ENCODE peak calls at places on chromosomes 1 and 21, in six cellular contexts. One of them, this sample, is unnamed.

GRCh38 chr21:42456457-42456856 is 39.6 kb downstream of the RSPH1 start:
- DNase-seq in upper lobe of left lung: no peak
- DNase-seq in hepatocyte: no peak
- DNase-seq in pancreas: no peak
- DNase-seq in left ventricle myocardium inferior: no peak
- DNase-seq in PC-9: no peak
- DNase-seq in this sample: peak

GRCh38 chr1:10665930-10666850 is 130.3 kb downstream of the CASZ1 start:
- DNase-seq in upper lobe of left lung: peak
- DNase-seq in hepatocyte: no peak
- DNase-seq in pancreas: no peak
- DNase-seq in left ventricle myocardium inferior: peak
- DNase-seq in PC-9: no peak
- DNase-seq in this sample: no peak

GRCh38 chr1:1432566-1432950 is 2.9 kb upstream of the VWA1 start:
- DNase-seq in upper lobe of left lung: no peak
- DNase-seq in hepatocyte: no peak
- DNase-seq in pancreas: peak
- DNase-seq in left ventricle myocardium inferior: no peak
- DNase-seq in PC-9: no peak
- DNase-seq in this sample: no peak

GRCh38 chr1:61377242-61377958 is 295.0 kb downstream of the NFIA start:
- DNase-seq in upper lobe of left lung: no peak
- DNase-seq in hepatocyte: no peak
- DNase-seq in pancreas: no peak
- DNase-seq in left ventricle myocardium inferior: no peak
- DNase-seq in PC-9: no peak
- DNase-seq in this sample: no peak

GRCh38 chr1:239997515-239998311 is 94.0 kb upstream of the FMN2 start:
- DNase-seq in upper lobe of left lung: no peak
- DNase-seq in hepatocyte: peak
- DNase-seq in pancreas: peak
- DNase-seq in left ventricle myocardium inferior: no peak
- DNase-seq in PC-9: no peak
- DNase-seq in this sample: no peak

GRCh38 chr1:112614460-112615065 is 4.4 kb downstream of the ST7L start:
- DNase-seq in upper lobe of left lung: no peak
- DNase-seq in hepatocyte: peak
- DNase-seq in pancreas: no peak
- DNase-seq in left ventricle myocardium inferior: no peak
- DNase-seq in PC-9: no peak
- DNase-seq in this sample: no peak

GRCh38 chr1:21624577-21625389 is 44.4 kb downstream of the RAP1GAP start:
- DNase-seq in upper lobe of left lung: no peak
- DNase-seq in hepatocyte: no peak
- DNase-seq in pancreas: peak
- DNase-seq in left ventricle myocardium inferior: no peak
- DNase-seq in PC-9: no peak
- DNase-seq in this sample: no peak

GRCh38 chr1:241706967-241707366 is 54.9 kb downstream of the WDR64 start:
- DNase-seq in upper lobe of left lung: no peak
- DNase-seq in hepatocyte: no peak
- DNase-seq in pancreas: no peak
- DNase-seq in left ventricle myocardium inferior: no peak
- DNase-seq in PC-9: peak
- DNase-seq in this sample: peak

GRCh38 chr1:66696771-66697170 is 55.5 kb upstream of the DYNLT5 start:
- DNase-seq in upper lobe of left lung: no peak
- DNase-seq in hepatocyte: no peak
- DNase-seq in pancreas: no peak
- DNase-seq in left ventricle myocardium inferior: no peak
- DNase-seq in PC-9: peak
- DNase-seq in this sample: no peak

GRCh38 chr1:56814205-56814604 is 5.0 kb downstream of the FYB2 start:
- DNase-seq in upper lobe of left lung: no peak
- DNase-seq in hepatocyte: no peak
- DNase-seq in pancreas: no peak
- DNase-seq in left ventricle myocardium inferior: no peak
- DNase-seq in PC-9: no peak
- DNase-seq in this sample: no peak

GRCh38 chr1:31798433-31799195 is 17.2 kb downstream of the SPOCD1 start:
- DNase-seq in upper lobe of left lung: no peak
- DNase-seq in hepatocyte: peak
- DNase-seq in pancreas: no peak
- DNase-seq in left ventricle myocardium inferior: no peak
- DNase-seq in PC-9: peak
- DNase-seq in this sample: no peak

GRCh38 chr1:160328171-160328570 is 14.9 kb downstream of the COPA start:
- DNase-seq in upper lobe of left lung: no peak
- DNase-seq in hepatocyte: no peak
- DNase-seq in pancreas: no peak
- DNase-seq in left ventricle myocardium inferior: no peak
- DNase-seq in PC-9: no peak
- DNase-seq in this sample: no peak

GRCh38 chr1:157307491-157307890 is 169.3 kb upstream of the ETV3 start:
- DNase-seq in upper lobe of left lung: no peak
- DNase-seq in hepatocyte: no peak
- DNase-seq in pancreas: no peak
- DNase-seq in left ventricle myocardium inferior: no peak
- DNase-seq in PC-9: no peak
- DNase-seq in this sample: no peak

GRCh38 chr1:23953020-23953419 is 6.6 kb upstream of the PNRC2 start:
- DNase-seq in upper lobe of left lung: no peak
- DNase-seq in hepatocyte: no peak
- DNase-seq in pancreas: no peak
- DNase-seq in left ventricle myocardium inferior: no peak
- DNase-seq in PC-9: no peak
- DNase-seq in this sample: no peak

GRCh38 chr1:160092366-160093068 is 5.9 kb downstream of the IGSF8 start:
- DNase-seq in upper lobe of left lung: no peak
- DNase-seq in hepatocyte: no peak
- DNase-seq in pancreas: no peak
- DNase-seq in left ventricle myocardium inferior: no peak
- DNase-seq in PC-9: no peak
- DNase-seq in this sample: no peak

GRCh38 chr21:45994086-45994661 is 12.6 kb downstream of the COL6A1 start:
- DNase-seq in upper lobe of left lung: peak
- DNase-seq in hepatocyte: no peak
- DNase-seq in pancreas: peak
- DNase-seq in left ventricle myocardium inferior: peak
- DNase-seq in PC-9: no peak
- DNase-seq in this sample: no peak

GRCh38 chr1:68962711-68963110 is 465.8 kb upstream of the DEPDC1 start:
- DNase-seq in upper lobe of left lung: no peak
- DNase-seq in hepatocyte: no peak
- DNase-seq in pancreas: no peak
- DNase-seq in left ventricle myocardium inferior: no peak
- DNase-seq in PC-9: no peak
- DNase-seq in this sample: no peak

GRCh38 chr1:7120863-7121621 is 335.8 kb downstream of the CAMTA1 start:
- DNase-seq in upper lobe of left lung: no peak
- DNase-seq in hepatocyte: no peak
- DNase-seq in pancreas: no peak
- DNase-seq in left ventricle myocardium inferior: no peak
- DNase-seq in PC-9: no peak
- DNase-seq in this sample: no peak

GRCh38 chr1:108561731-108562326 is 1.9 kb downstream of the EEIG2 start:
- DNase-seq in upper lobe of left lung: peak
- DNase-seq in hepatocyte: peak
- DNase-seq in pancreas: peak
- DNase-seq in left ventricle myocardium inferior: peak
- DNase-seq in PC-9: peak
- DNase-seq in this sample: peak

GRCh38 chr21:44999972-45000636 is 60.3 kb downstream of the SLX9 start:
- DNase-seq in upper lobe of left lung: no peak
- DNase-seq in hepatocyte: no peak
- DNase-seq in pancreas: peak
- DNase-seq in left ventricle myocardium inferior: peak
- DNase-seq in PC-9: no peak
- DNase-seq in this sample: no peak

GRCh38 chr1:182643699-182644098 is 39.5 kb upstream of the RGS16 start:
- DNase-seq in upper lobe of left lung: no peak
- DNase-seq in hepatocyte: no peak
- DNase-seq in pancreas: no peak
- DNase-seq in left ventricle myocardium inferior: no peak
- DNase-seq in PC-9: no peak
- DNase-seq in this sample: no peak

GRCh38 chr1:85975770-85976386 is 180.7 kb downstream of the COL24A1 start:
- DNase-seq in upper lobe of left lung: no peak
- DNase-seq in hepatocyte: peak
- DNase-seq in pancreas: no peak
- DNase-seq in left ventricle myocardium inferior: no peak
- DNase-seq in PC-9: peak
- DNase-seq in this sample: no peak

GRCh38 chr1:85976806-85977205 is 179.8 kb downstream of the COL24A1 start:
- DNase-seq in upper lobe of left lung: no peak
- DNase-seq in hepatocyte: no peak
- DNase-seq in pancreas: no peak
- DNase-seq in left ventricle myocardium inferior: no peak
- DNase-seq in PC-9: peak
- DNase-seq in this sample: no peak
- H3K27ac ChIP-seq in upper lobe of left lung: no peak
- H3K27ac ChIP-seq in hepatocyte: no peak
- H3K27ac ChIP-seq in pancreas: no peak
- H3K27ac ChIP-seq in left ventricle myocardium inferior: no peak
- H3K27ac ChIP-seq in PC-9: no peak
- H3K27ac ChIP-seq in this sample: no peak

GRCh38 chr1:175802407-175803123 is 59.2 kb upstream of the TNR start:
- DNase-seq in upper lobe of left lung: no peak
- DNase-seq in hepatocyte: no peak
- DNase-seq in pancreas: no peak
- DNase-seq in left ventricle myocardium inferior: no peak
- DNase-seq in PC-9: no peak
- DNase-seq in this sample: no peak
- TF ChIP-seq CTCF in upper lobe of left lung: no peak
- TF ChIP-seq CTCF in hepatocyte: no peak
- TF ChIP-seq CTCF in pancreas: no peak
- TF ChIP-seq CTCF in left ventricle myocardium inferior: no peak
- TF ChIP-seq CTCF in PC-9: no peak
- TF ChIP-seq CTCF in this sample: no peak

GRCh38 chr1:43867946-43868740 is 65.5 kb upstream of the ARTN start:
- DNase-seq in upper lobe of left lung: no peak
- DNase-seq in hepatocyte: no peak
- DNase-seq in pancreas: no peak
- DNase-seq in left ventricle myocardium inferior: no peak
- DNase-seq in PC-9: peak
- DNase-seq in this sample: no peak

GRCh38 chr1:43866201-43866600 is 67.4 kb upstream of the ARTN start:
- DNase-seq in upper lobe of left lung: no peak
- DNase-seq in hepatocyte: no peak
- DNase-seq in pancreas: no peak
- DNase-seq in left ventricle myocardium inferior: no peak
- DNase-seq in PC-9: no peak
- DNase-seq in this sample: no peak

GRCh38 chr1:43861985-43862735 is 71.4 kb upstream of the ARTN start:
- DNase-seq in upper lobe of left lung: no peak
- DNase-seq in hepatocyte: no peak
- DNase-seq in pancreas: no peak
- DNase-seq in left ventricle myocardium inferior: no peak
- DNase-seq in PC-9: no peak
- DNase-seq in this sample: no peak

GRCh38 chr1:43861337-43861736 is 72.3 kb upstream of the ARTN start:
- DNase-seq in upper lobe of left lung: no peak
- DNase-seq in hepatocyte: no peak
- DNase-seq in pancreas: no peak
- DNase-seq in left ventricle myocardium inferior: no peak
- DNase-seq in PC-9: peak
- DNase-seq in this sample: no peak

GRCh38 chr1:43864111-43865045 is 69.2 kb upstream of the ARTN start:
- DNase-seq in upper lobe of left lung: no peak
- DNase-seq in hepatocyte: no peak
- DNase-seq in pancreas: no peak
- DNase-seq in left ventricle myocardium inferior: no peak
- DNase-seq in PC-9: no peak
- DNase-seq in this sample: no peak
- H3K27ac ChIP-seq in upper lobe of left lung: no peak
- H3K27ac ChIP-seq in hepatocyte: no peak
- H3K27ac ChIP-seq in pancreas: no peak
- H3K27ac ChIP-seq in left ventricle myocardium inferior: no peak
- H3K27ac ChIP-seq in PC-9: no peak
- H3K27ac ChIP-seq in this sample: no peak

DNA sequence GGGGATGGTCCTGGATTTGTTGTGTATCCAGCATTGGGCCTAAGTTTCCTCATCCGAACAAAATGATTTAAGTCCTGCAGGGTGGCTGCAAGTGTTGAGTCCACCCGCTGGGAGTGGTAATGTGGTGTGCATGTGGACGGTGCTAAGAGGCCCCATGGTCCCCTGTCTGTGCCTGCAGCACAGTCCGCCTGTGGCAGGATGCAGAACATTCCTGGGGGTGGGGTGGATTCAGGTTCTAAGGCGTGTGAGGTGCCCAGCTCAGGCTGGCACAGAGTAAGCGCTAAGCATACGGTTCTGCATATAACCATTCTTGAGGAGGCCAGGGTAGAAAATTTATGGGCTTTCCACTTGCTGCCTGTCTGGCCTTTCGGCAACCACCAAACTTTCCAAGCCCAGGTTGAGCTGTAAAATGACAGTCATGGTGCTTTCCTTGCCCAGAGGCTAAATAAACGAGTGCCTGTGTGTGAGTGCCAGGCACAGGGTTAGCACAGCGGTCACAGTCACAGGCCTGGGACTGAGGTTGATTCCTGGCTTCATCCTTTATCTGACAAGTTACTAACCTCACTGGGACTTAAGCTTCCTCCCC is 30.7 kb downstream of the SLC2A1 start:
- DNase-seq in upper lobe of left lung: no peak
- DNase-seq in hepatocyte: no peak
- DNase-seq in pancreas: no peak
- DNase-seq in left ventricle myocardium inferior: no peak
- DNase-seq in PC-9: peak
- DNase-seq in this sample: no peak
- TF ChIP-seq CTCF in upper lobe of left lung: no peak
- TF ChIP-seq CTCF in hepatocyte: no peak
- TF ChIP-seq CTCF in pancreas: no peak
- TF ChIP-seq CTCF in left ventricle myocardium inferior: no peak
- TF ChIP-seq CTCF in PC-9: no peak
- TF ChIP-seq CTCF in this sample: no peak

GRCh38 chr1:217273866-217274265 is 357.0 kb downstream of the GPATCH2 start:
- DNase-seq in upper lobe of left lung: no peak
- DNase-seq in hepatocyte: no peak
- DNase-seq in pancreas: no peak
- DNase-seq in left ventricle myocardium inferior: no peak
- DNase-seq in PC-9: no peak
- DNase-seq in this sample: no peak

GRCh38 chr1:217275617-217276398 is 355.1 kb downstream of the GPATCH2 start:
- DNase-seq in upper lobe of left lung: no peak
- DNase-seq in hepatocyte: no peak
- DNase-seq in pancreas: no peak
- DNase-seq in left ventricle myocardium inferior: no peak
- DNase-seq in PC-9: no peak
- DNase-seq in this sample: no peak

GRCh38 chr1:217272385-217272784 is 358.5 kb downstream of the GPATCH2 start:
- DNase-seq in upper lobe of left lung: no peak
- DNase-seq in hepatocyte: no peak
- DNase-seq in pancreas: no peak
- DNase-seq in left ventricle myocardium inferior: no peak
- DNase-seq in PC-9: no peak
- DNase-seq in this sample: no peak

GRCh38 chr1:217274927-217275616 is 355.8 kb downstream of the GPATCH2 start:
- DNase-seq in upper lobe of left lung: no peak
- DNase-seq in hepatocyte: no peak
- DNase-seq in pancreas: no peak
- DNase-seq in left ventricle myocardium inferior: no peak
- DNase-seq in PC-9: no peak
- DNase-seq in this sample: no peak

GRCh38 chr1:217274416-217274815 is 356.5 kb downstream of the GPATCH2 start:
- DNase-seq in upper lobe of left lung: no peak
- DNase-seq in hepatocyte: no peak
- DNase-seq in pancreas: no peak
- DNase-seq in left ventricle myocardium inferior: no peak
- DNase-seq in PC-9: no peak
- DNase-seq in this sample: no peak
- H3K27ac ChIP-seq in upper lobe of left lung: no peak
- H3K27ac ChIP-seq in hepatocyte: no peak
- H3K27ac ChIP-seq in pancreas: no peak
- H3K27ac ChIP-seq in left ventricle myocardium inferior: no peak
- H3K27ac ChIP-seq in PC-9: no peak
- H3K27ac ChIP-seq in this sample: no peak

This sample was measured in CD4-positive, alpha-beta T cell.